ENCODE peak calls at places on chromosome 1, in five cellular contexts. T, C, R, G and J are unnamed samples.
A peak's percentile ranks its signal among the peaks of the same experiment; 100 is the strongest.

GRCh38 chr1:182431278-182431677 is 18.7 kb upstream of the RGSL1 start:
- DNase-seq in T (no peak), C (no peak), R (no peak), G (no peak), J (no peak)

GRCh38 chr1:113940365-113941244 is 11.5 kb downstream of the HIPK1 start:
- DNase-seq in T (no peak), C (no peak), R (no peak), G (peak; percentile 53), J (no peak)

GRCh38 chr1:41381691-41382530 is 20.7 kb downstream of the FOXO6 start:
- DNase-seq in T (peak; percentile 88), C (peak; percentile 78), R (peak; percentile 35), G (peak; percentile 67), J (peak; percentile 71)

GRCh38 chr1:12037486-12038355 is 18.4 kb downstream of the MIIP start:
- DNase-seq in T (no peak), C (no peak), R (no peak), G (no peak), J (no peak)

GRCh38 chr1:231139659-231140650 is 21.9 kb upstream of the TRIM67 start:
- DNase-seq in T (no peak), C (no peak), R (peak; percentile 93), G (no peak), J (no peak)

GRCh38 chr1:74963120-74963519 is 171.1 kb upstream of the LHX8 start:
- DNase-seq in T (no peak), C (no peak), R (no peak), G (no peak), J (no peak)

GRCh38 chr1:117611121-117611601 is 5.3 kb downstream of the TENT5C start:
- DNase-seq in T (no peak), C (no peak), R (no peak), G (no peak), J (peak; percentile 11)

GRCh38 chr1:219812491-219813221 is 115.7 kb downstream of the SLC30A10 start:
- DNase-seq in T (peak; percentile 67), C (no peak), R (peak; percentile 75), G (no peak), J (peak; percentile 49)

GRCh38 chr1:98045211-98046030 is 124.6 kb upstream of the DPYD start:
- DNase-seq in T (peak; percentile 77), C (no peak), R (peak; percentile 50), G (peak; percentile 39), J (peak; percentile 46)

GRCh38 chr1:152111515-152111968 is 3.7 kb downstream of the TCHH start:
- DNase-seq in T (no peak), C (peak; percentile 35), R (peak; percentile 25), G (no peak), J (peak; percentile 17)
- H3K9me3 ChIP-seq in T (no peaks in the 10 kb centered on the region), C (peaks cover 6% of the 10 kb centered on the region), R (no peaks in the 10 kb centered on the region), G (peaks cover 5% of the 10 kb centered on the region), J (no peaks in the 10 kb centered on the region)

DNA sequence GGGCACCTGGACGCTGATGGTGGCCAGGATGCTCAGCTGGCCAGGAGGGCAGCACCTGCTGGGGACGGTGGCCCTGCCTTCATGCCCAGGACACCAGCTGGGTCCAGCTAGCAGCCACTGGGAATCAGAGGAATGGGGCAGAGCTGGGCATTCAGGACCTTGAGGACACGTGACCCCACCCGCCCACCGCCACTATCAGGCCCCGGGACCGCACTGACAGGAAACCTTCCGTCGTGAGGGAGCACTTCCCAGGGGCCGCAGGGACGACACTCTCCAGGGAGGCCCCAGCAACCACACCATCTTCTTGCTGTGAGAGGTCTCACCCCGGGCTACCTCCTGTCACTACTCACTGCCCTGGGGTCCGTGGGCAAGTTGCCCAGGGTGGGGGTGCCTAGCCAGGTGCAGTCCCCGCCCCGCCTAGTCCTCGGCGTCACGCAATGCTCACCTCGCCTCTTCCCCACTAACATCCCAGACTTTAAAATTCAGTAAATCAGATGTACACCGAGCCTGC is 4.8 kb downstream of the VWA1 start:
- DNase-seq in T (peak; percentile 27), C (no peak), R (no peak), G (no peak), J (no peak)
- H3K27ac ChIP-seq in T (no peak overlapping the region), C (no peak overlapping the region), R (no peak overlapping the region), G (no peak overlapping the region), J (no peak overlapping the region)

GRCh38 chr1:248847181-248847955 is 9.3 kb downstream of the ZNF672 start:
- DNase-seq in T (no peak), C (no peak), R (no peak), G (no peak), J (no peak)

GRCh38 chr1:248849637-248850036 is 9.2 kb downstream of the ZNF692 start:
- DNase-seq in T (no peak), C (no peak), R (no peak), G (no peak), J (no peak)

GRCh38 chr1:248847956-248848561 is 10.0 kb downstream of the ZNF672 start:
- DNase-seq in T (no peak), C (no peak), R (no peak), G (no peak), J (no peak)

GRCh38 chr1:248849152-248849551 is 9.7 kb downstream of the ZNF692 start:
- DNase-seq in T (no peak), C (no peak), R (no peak), G (no peak), J (no peak)

GRCh38 chr1:248848596-248848995 is 10.3 kb downstream of the ZNF692 start:
- DNase-seq in T (no peak), C (no peak), R (no peak), G (no peak), J (no peak)
- H3K9me3 ChIP-seq in T (no peaks in the 10 kb centered on the region), C (no peaks in the 10 kb centered on the region), R (no peaks in the 10 kb centered on the region), G (no peaks in the 10 kb centered on the region), J (no peaks in the 10 kb centered on the region)

GRCh38 chr1:155320252-155320651 is 442 bp upstream of the RUSC1 start:
- DNase-seq in T (no peak), C (no peak), R (no peak), G (no peak), J (no peak)

GRCh38 chr1:155320661-155321576 is at the start of gene RUSC1:
- DNase-seq in T (peak; percentile 90), C (peak; percentile 91), R (peak; percentile 68), G (peak; percentile 88), J (peak; percentile 69)

GRCh38 chr1:155316922-155317321 is 3.8 kb upstream of the RUSC1 start:
- DNase-seq in T (no peak), C (no peak), R (no peak), G (no peak), J (no peak)

GRCh38 chr1:155319536-155319935 is 1.2 kb upstream of the RUSC1 start:
- DNase-seq in T (no peak), C (peak; percentile 32), R (no peak), G (no peak), J (no peak)

DNA sequence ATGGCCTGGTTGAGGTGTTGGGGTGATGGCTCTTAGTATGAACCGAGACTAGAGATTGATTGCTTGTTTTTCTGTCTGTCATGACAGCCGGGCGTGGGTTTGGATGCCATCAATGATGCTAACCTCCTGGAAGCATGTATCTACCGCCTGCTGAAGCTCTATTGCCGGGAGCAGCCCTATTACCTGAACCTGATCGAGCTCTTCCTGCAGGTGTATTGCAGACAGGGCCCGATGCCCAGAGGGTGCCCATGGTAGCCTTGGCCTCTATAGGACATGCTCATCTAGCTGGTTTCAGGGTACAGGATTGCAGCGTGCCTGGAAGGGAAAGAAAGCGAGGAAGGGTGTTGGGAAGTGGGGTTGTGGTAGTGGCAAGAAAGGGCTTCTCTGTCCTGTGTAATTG is 2.6 kb upstream of the RUSC1 start:
- DNase-seq in T (no peak), C (peak; percentile 26), R (no peak), G (no peak), J (no peak)
- H3K27ac ChIP-seq in T (no peak overlapping the region), C (no peak overlapping the region), R (no peak overlapping the region), G (no peak overlapping the region), J (no peak overlapping the region)

DNA sequence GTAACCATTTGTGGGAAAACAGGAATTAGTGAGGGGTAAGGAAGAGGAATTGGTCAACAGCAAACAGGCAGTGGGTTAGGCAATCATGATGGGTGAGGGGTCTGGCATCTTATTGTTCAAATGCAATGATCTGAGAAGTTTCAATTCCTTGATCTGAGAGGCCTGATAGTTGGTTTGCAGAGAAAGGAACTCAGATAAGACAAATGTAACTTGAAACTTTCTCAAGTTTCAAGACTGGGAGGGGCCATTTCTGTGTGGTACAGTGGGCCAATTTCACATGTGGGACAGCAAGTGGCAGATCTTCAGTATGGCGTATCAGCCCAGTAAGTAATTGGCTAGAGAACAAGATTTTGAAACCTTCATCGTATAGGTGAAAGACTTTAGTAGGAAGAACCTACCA is 102.5 kb downstream of the XPR1 start:
- DNase-seq in T (no peak), C (no peak), R (no peak), G (no peak), J (no peak)
- H3K9me3 ChIP-seq in T (no peaks in the 10 kb centered on the region), C (peaks cover 1% of the 10 kb centered on the region), R (no peaks in the 10 kb centered on the region), G (peaks cover 35% of the 10 kb centered on the region), J (no peaks in the 10 kb centered on the region)

GRCh38 chr1:54279457-54279856 is 79.5 kb downstream of the MRPL37 start:
- DNase-seq in T (no peak), C (no peak), R (no peak), G (no peak), J (no peak)
- H3K27ac ChIP-seq in T (no peak overlapping the region), C (peak overlapping the region; percentile 97), R (peak overlapping the region; percentile 46), G (peak overlapping the region; percentile 87), J (peak overlapping the region; percentile 89)

GRCh38 chr1:73722055-73722454 is 475.9 kb downstream of the LRRIQ3 start:
- DNase-seq in T (no peak), C (no peak), R (no peak), G (no peak), J (no peak)

DNA sequence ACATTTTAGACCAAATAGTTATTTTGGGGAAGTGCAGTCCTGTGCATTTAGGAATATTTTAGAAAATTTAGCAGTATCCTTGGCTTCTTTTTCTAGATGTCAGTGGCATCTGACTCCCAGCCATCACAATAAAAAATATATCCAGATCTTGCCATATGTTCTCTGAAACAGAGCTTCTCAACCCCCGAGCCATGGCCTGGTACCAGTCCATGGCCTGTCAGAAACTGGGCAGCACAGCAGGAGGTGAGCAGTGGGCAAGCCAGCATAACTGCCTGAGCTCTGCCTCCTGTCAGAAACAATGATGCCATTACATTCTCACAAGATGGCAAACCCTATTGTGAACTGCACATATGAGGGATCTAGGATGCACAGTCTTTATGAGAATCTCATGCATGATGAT is 480.0 kb downstream of the LRRIQ3 start:
- DNase-seq in T (no peak), C (no peak), R (no peak), G (no peak), J (no peak)
- H3K9me3 ChIP-seq in T (no peaks in the 10 kb centered on the region), C (peaks cover 2% of the 10 kb centered on the region), R (no peaks in the 10 kb centered on the region), G (no peaks in the 10 kb centered on the region), J (no peaks in the 10 kb centered on the region)